ENCODE peak calls at places on chromosomes 6 and 20, in nine cellular contexts. One of them, this sample, is unnamed.

GRCh38 chr6:133567656-133568055 is 321.3 kb upstream of the TCF21 start:
- DNase-seq in body of pancreas: no peak
- DNase-seq in Peyer's patch: no peak
- DNase-seq in CD8-positive, alpha-beta T cell: no peak
- DNase-seq in CD4-positive, alpha-beta T cell: no peak
- DNase-seq in dorsolateral prefrontal cortex: no peak
- DNase-seq in heart right ventricle: no peak
- DNase-seq in right atrium auricular region: no peak
- DNase-seq in mesendoderm: no peak
- DNase-seq in this sample: no peak

GRCh38 chr6:32945106-32945761 is 4.4 kb upstream of the HLA-DMB start:
- DNase-seq in body of pancreas: peak; percentile 43
- DNase-seq in Peyer's patch: peak; percentile 81
- DNase-seq in CD8-positive, alpha-beta T cell: no peak
- DNase-seq in CD4-positive, alpha-beta T cell: no peak
- DNase-seq in dorsolateral prefrontal cortex: no peak
- DNase-seq in heart right ventricle: no peak
- DNase-seq in right atrium auricular region: no peak
- DNase-seq in mesendoderm: no peak
- DNase-seq in this sample: peak; percentile 60

GRCh38 chr6:156862711-156863110 is 85.5 kb downstream of the ARID1B start:
- DNase-seq in body of pancreas: no peak
- DNase-seq in Peyer's patch: no peak
- DNase-seq in CD8-positive, alpha-beta T cell: no peak
- DNase-seq in CD4-positive, alpha-beta T cell: no peak
- DNase-seq in dorsolateral prefrontal cortex: no peak
- DNase-seq in heart right ventricle: no peak
- DNase-seq in right atrium auricular region: no peak
- DNase-seq in mesendoderm: no peak
- DNase-seq in this sample: no peak

GRCh38 chr6:33958208-33958862 is 154.5 kb upstream of the MLN start:
- DNase-seq in body of pancreas: no peak
- DNase-seq in Peyer's patch: no peak
- DNase-seq in CD8-positive, alpha-beta T cell: no peak
- DNase-seq in CD4-positive, alpha-beta T cell: no peak
- DNase-seq in dorsolateral prefrontal cortex: no peak
- DNase-seq in heart right ventricle: no peak
- DNase-seq in right atrium auricular region: no peak
- DNase-seq in mesendoderm: peak; percentile 61
- DNase-seq in this sample: no peak

GRCh38 chr6:53439556-53439955 is 90.8 kb upstream of the ELOVL5 start:
- DNase-seq in body of pancreas: no peak
- DNase-seq in Peyer's patch: no peak
- DNase-seq in CD8-positive, alpha-beta T cell: no peak
- DNase-seq in CD4-positive, alpha-beta T cell: no peak
- DNase-seq in dorsolateral prefrontal cortex: no peak
- DNase-seq in heart right ventricle: no peak
- DNase-seq in right atrium auricular region: no peak
- DNase-seq in mesendoderm: no peak
- DNase-seq in this sample: no peak

GRCh38 chr6:32212076-32212760 is 11.6 kb downstream of the NOTCH4 start:
- DNase-seq in body of pancreas: no peak
- DNase-seq in Peyer's patch: no peak
- DNase-seq in CD8-positive, alpha-beta T cell: no peak
- DNase-seq in CD4-positive, alpha-beta T cell: no peak
- DNase-seq in dorsolateral prefrontal cortex: no peak
- DNase-seq in heart right ventricle: no peak
- DNase-seq in right atrium auricular region: no peak
- DNase-seq in mesendoderm: no peak
- DNase-seq in this sample: no peak

GRCh38 chr6:71107935-71108420 is 151.1 kb upstream of the B3GAT2 start:
- DNase-seq in body of pancreas: peak; percentile 6
- DNase-seq in Peyer's patch: no peak
- DNase-seq in CD8-positive, alpha-beta T cell: no peak
- DNase-seq in CD4-positive, alpha-beta T cell: no peak
- DNase-seq in dorsolateral prefrontal cortex: no peak
- DNase-seq in heart right ventricle: no peak
- DNase-seq in right atrium auricular region: no peak
- DNase-seq in mesendoderm: no peak
- DNase-seq in this sample: no peak

GRCh38 chr6:89970072-89970471 is 75.8 kb downstream of the GJA10 start:
- DNase-seq in body of pancreas: peak; percentile 10
- DNase-seq in Peyer's patch: no peak
- DNase-seq in CD8-positive, alpha-beta T cell: no peak
- DNase-seq in CD4-positive, alpha-beta T cell: no peak
- DNase-seq in dorsolateral prefrontal cortex: no peak
- DNase-seq in heart right ventricle: no peak
- DNase-seq in right atrium auricular region: no peak
- DNase-seq in mesendoderm: no peak
- DNase-seq in this sample: no peak

GRCh38 chr6:14499804-14500203 is 382.2 kb downstream of the CD83 start:
- DNase-seq in body of pancreas: no peak
- DNase-seq in Peyer's patch: no peak
- DNase-seq in CD8-positive, alpha-beta T cell: no peak
- DNase-seq in CD4-positive, alpha-beta T cell: no peak
- DNase-seq in dorsolateral prefrontal cortex: no peak
- DNase-seq in heart right ventricle: no peak
- DNase-seq in right atrium auricular region: no peak
- DNase-seq in mesendoderm: peak; percentile 23
- DNase-seq in this sample: no peak

GRCh38 chr6:27280064-27280539 is 32.0 kb downstream of the POM121L2 start:
- DNase-seq in body of pancreas: peak; percentile 11
- DNase-seq in Peyer's patch: no peak
- DNase-seq in CD8-positive, alpha-beta T cell: no peak
- DNase-seq in CD4-positive, alpha-beta T cell: peak; percentile 9
- DNase-seq in dorsolateral prefrontal cortex: no peak
- DNase-seq in heart right ventricle: no peak
- DNase-seq in right atrium auricular region: no peak
- DNase-seq in mesendoderm: peak; percentile 88
- DNase-seq in this sample: no peak

GRCh38 chr6:22025468-22026159 is 271.2 kb downstream of the PRL start:
- DNase-seq in body of pancreas: peak; percentile 35
- DNase-seq in Peyer's patch: no peak
- DNase-seq in CD8-positive, alpha-beta T cell: no peak
- DNase-seq in CD4-positive, alpha-beta T cell: no peak
- DNase-seq in dorsolateral prefrontal cortex: no peak
- DNase-seq in heart right ventricle: no peak
- DNase-seq in right atrium auricular region: peak; percentile 61
- DNase-seq in mesendoderm: peak; percentile 98
- DNase-seq in this sample: no peak

GRCh38 chr6:45584127-45584526 is 206.4 kb upstream of the SUPT3H start:
- DNase-seq in body of pancreas: no peak
- DNase-seq in Peyer's patch: no peak
- DNase-seq in CD8-positive, alpha-beta T cell: no peak
- DNase-seq in CD4-positive, alpha-beta T cell: no peak
- DNase-seq in dorsolateral prefrontal cortex: no peak
- DNase-seq in heart right ventricle: no peak
- DNase-seq in right atrium auricular region: no peak
- DNase-seq in mesendoderm: no peak
- DNase-seq in this sample: peak; percentile 46

GRCh38 chr6:90297866-90298381 is 1.3 kb upstream of the BACH2 start:
- DNase-seq in body of pancreas: no peak
- DNase-seq in Peyer's patch: no peak
- DNase-seq in CD8-positive, alpha-beta T cell: no peak
- DNase-seq in CD4-positive, alpha-beta T cell: no peak
- DNase-seq in dorsolateral prefrontal cortex: no peak
- DNase-seq in heart right ventricle: no peak
- DNase-seq in right atrium auricular region: no peak
- DNase-seq in mesendoderm: peak; percentile 22
- DNase-seq in this sample: no peak

GRCh38 chr6:108914235-108915022 is 66.2 kb downstream of the ARMC2 start:
- DNase-seq in body of pancreas: peak; percentile 15
- DNase-seq in Peyer's patch: no peak
- DNase-seq in CD8-positive, alpha-beta T cell: peak; percentile 17
- DNase-seq in CD4-positive, alpha-beta T cell: peak; percentile 13
- DNase-seq in dorsolateral prefrontal cortex: no peak
- DNase-seq in heart right ventricle: no peak
- DNase-seq in right atrium auricular region: no peak
- DNase-seq in mesendoderm: peak; percentile 80
- DNase-seq in this sample: peak; percentile 56

GRCh38 chr6:47428746-47429664 is 48.6 kb upstream of the CD2AP start:
- DNase-seq in body of pancreas: no peak
- DNase-seq in Peyer's patch: no peak
- DNase-seq in CD8-positive, alpha-beta T cell: no peak
- DNase-seq in CD4-positive, alpha-beta T cell: no peak
- DNase-seq in dorsolateral prefrontal cortex: no peak
- DNase-seq in heart right ventricle: no peak
- DNase-seq in right atrium auricular region: no peak
- DNase-seq in mesendoderm: peak; percentile 3
- DNase-seq in this sample: no peak

GRCh38 chr6:47423087-47423486 is 54.5 kb upstream of the CD2AP start:
- DNase-seq in body of pancreas: no peak
- DNase-seq in Peyer's patch: no peak
- DNase-seq in CD8-positive, alpha-beta T cell: no peak
- DNase-seq in CD4-positive, alpha-beta T cell: no peak
- DNase-seq in dorsolateral prefrontal cortex: no peak
- DNase-seq in heart right ventricle: no peak
- DNase-seq in right atrium auricular region: no peak
- DNase-seq in mesendoderm: no peak
- DNase-seq in this sample: no peak

GRCh38 chr6:47426524-47427302 is 50.9 kb upstream of the CD2AP start:
- DNase-seq in body of pancreas: no peak
- DNase-seq in Peyer's patch: no peak
- DNase-seq in CD8-positive, alpha-beta T cell: no peak
- DNase-seq in CD4-positive, alpha-beta T cell: no peak
- DNase-seq in dorsolateral prefrontal cortex: no peak
- DNase-seq in heart right ventricle: no peak
- DNase-seq in right atrium auricular region: no peak
- DNase-seq in mesendoderm: no peak
- DNase-seq in this sample: no peak

GRCh38 chr6:47424436-47424836 is 53.2 kb upstream of the CD2AP start:
- DNase-seq in body of pancreas: no peak
- DNase-seq in Peyer's patch: no peak
- DNase-seq in CD8-positive, alpha-beta T cell: no peak
- DNase-seq in CD4-positive, alpha-beta T cell: no peak
- DNase-seq in dorsolateral prefrontal cortex: no peak
- DNase-seq in heart right ventricle: no peak
- DNase-seq in right atrium auricular region: no peak
- DNase-seq in mesendoderm: no peak
- DNase-seq in this sample: no peak

DNA sequence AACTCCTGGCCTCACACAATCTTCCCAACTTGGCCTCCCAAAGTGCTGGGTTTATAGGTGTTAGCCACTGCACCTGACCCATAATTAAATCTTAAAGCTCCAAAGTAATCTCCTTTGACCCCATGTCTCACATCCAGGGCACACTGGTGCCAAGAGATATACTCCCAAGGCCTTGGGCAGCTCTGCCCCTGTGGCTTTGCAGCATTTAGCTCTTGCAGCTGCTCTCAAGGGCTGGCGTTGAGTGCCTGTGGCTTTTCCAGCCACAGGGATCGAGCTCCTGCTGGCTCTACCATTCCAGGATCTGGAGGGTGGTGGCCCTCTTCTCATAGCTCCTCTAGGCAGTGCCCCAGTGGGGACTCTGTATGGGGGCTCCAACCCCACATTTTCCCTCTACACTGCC is 49.3 kb upstream of the CD2AP start:
- DNase-seq in body of pancreas: peak; percentile 37
- DNase-seq in Peyer's patch: no peak
- DNase-seq in CD8-positive, alpha-beta T cell: no peak
- DNase-seq in CD4-positive, alpha-beta T cell: no peak
- DNase-seq in dorsolateral prefrontal cortex: no peak
- DNase-seq in heart right ventricle: no peak
- DNase-seq in right atrium auricular region: no peak
- DNase-seq in mesendoderm: no peak
- DNase-seq in this sample: no peak
- H3K27ac ChIP-seq in body of pancreas: no peak overlapping the region
- H3K27ac ChIP-seq in Peyer's patch: no peak overlapping the region
- H3K27ac ChIP-seq in CD8-positive, alpha-beta T cell: no peak overlapping the region
- H3K27ac ChIP-seq in CD4-positive, alpha-beta T cell: no peak overlapping the region
- H3K27ac ChIP-seq in dorsolateral prefrontal cortex: no peak overlapping the region
- H3K27ac ChIP-seq in heart right ventricle: no peak overlapping the region
- H3K27ac ChIP-seq in right atrium auricular region: no peak overlapping the region
- H3K27ac ChIP-seq in mesendoderm: no peak overlapping the region
- H3K27ac ChIP-seq in this sample: no peak overlapping the region

GRCh38 chr6:24599179-24599578 is 46.8 kb downstream of the KIAA0319 start:
- DNase-seq in body of pancreas: no peak
- DNase-seq in Peyer's patch: no peak
- DNase-seq in CD8-positive, alpha-beta T cell: no peak
- DNase-seq in CD4-positive, alpha-beta T cell: no peak
- DNase-seq in dorsolateral prefrontal cortex: no peak
- DNase-seq in heart right ventricle: no peak
- DNase-seq in right atrium auricular region: no peak
- DNase-seq in mesendoderm: no peak
- DNase-seq in this sample: no peak
- H3K27me3 ChIP-seq in body of pancreas: no peaks in the 10 kb centered on the region
- H3K27me3 ChIP-seq in Peyer's patch: no peaks in the 10 kb centered on the region
- H3K27me3 ChIP-seq in CD8-positive, alpha-beta T cell: no peaks in the 10 kb centered on the region
- H3K27me3 ChIP-seq in CD4-positive, alpha-beta T cell: no peaks in the 10 kb centered on the region
- H3K27me3 ChIP-seq in dorsolateral prefrontal cortex: no peaks in the 10 kb centered on the region
- H3K27me3 ChIP-seq in heart right ventricle: no peaks in the 10 kb centered on the region
- H3K27me3 ChIP-seq in right atrium auricular region: peaks cover 4% of the 10 kb centered on the region
- H3K27me3 ChIP-seq in mesendoderm: no peaks in the 10 kb centered on the region
- H3K27me3 ChIP-seq in this sample: no peaks in the 10 kb centered on the region

DNA sequence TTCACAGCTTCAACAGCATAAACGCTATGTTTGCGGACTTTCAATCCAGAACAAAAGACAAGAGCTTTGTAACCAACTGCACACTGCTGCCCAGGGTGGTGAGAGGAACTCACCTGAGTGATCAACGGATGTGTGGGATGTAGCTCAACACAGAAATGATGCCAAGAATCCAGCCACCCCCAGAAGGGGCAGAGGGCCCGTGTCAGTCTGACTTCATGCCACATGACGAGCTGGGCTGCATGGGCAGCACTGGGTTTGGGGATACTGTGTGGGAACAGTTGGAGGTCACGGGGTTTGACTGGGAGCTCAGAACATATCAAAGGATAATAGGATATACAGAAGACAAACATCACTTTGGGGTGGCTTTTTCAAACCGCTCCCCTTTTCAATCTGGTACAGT is 79.4 kb upstream of the TRAF3IP2 start:
- DNase-seq in body of pancreas: no peak
- DNase-seq in Peyer's patch: peak; percentile 46
- DNase-seq in CD8-positive, alpha-beta T cell: no peak
- DNase-seq in CD4-positive, alpha-beta T cell: no peak
- DNase-seq in dorsolateral prefrontal cortex: no peak
- DNase-seq in heart right ventricle: no peak
- DNase-seq in right atrium auricular region: no peak
- DNase-seq in mesendoderm: no peak
- DNase-seq in this sample: no peak
- H3K27ac ChIP-seq in body of pancreas: no peak overlapping the region
- H3K27ac ChIP-seq in Peyer's patch: peak overlapping the region; percentile 59
- H3K27ac ChIP-seq in CD8-positive, alpha-beta T cell: no peak overlapping the region
- H3K27ac ChIP-seq in CD4-positive, alpha-beta T cell: no peak overlapping the region
- H3K27ac ChIP-seq in dorsolateral prefrontal cortex: peak overlapping the region; percentile 82
- H3K27ac ChIP-seq in heart right ventricle: peak overlapping the region; percentile 88
- H3K27ac ChIP-seq in right atrium auricular region: peak overlapping the region; percentile 72
- H3K27ac ChIP-seq in mesendoderm: no peak overlapping the region
- H3K27ac ChIP-seq in this sample: peak overlapping the region; percentile 53

DNA sequence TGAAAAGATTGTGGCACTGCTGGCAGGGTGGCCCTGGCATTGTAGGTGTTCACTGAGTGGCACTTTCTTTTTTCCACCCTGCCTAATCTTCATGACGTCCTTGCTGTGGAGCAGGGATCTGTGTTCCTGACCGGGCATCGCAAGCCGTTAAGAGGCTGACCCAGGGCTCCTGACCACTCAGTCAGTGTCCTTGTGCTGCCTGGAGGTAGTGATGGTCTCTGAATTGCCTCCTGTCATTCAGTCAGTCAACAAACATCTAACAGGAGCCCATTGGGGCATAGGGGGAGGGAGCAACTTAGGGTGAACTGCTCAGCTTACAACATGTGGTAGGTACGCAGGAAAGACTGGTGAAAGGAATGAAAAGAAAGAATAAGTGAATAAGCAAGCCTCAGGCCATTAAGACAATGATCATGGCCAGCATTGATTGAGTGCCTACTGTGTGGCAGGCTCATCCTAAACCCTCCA is 152.0 kb downstream of the CEBPB start:
- DNase-seq in body of pancreas: no peak
- DNase-seq in Peyer's patch: no peak
- DNase-seq in CD8-positive, alpha-beta T cell: no peak
- DNase-seq in CD4-positive, alpha-beta T cell: no peak
- DNase-seq in dorsolateral prefrontal cortex: no peak
- DNase-seq in heart right ventricle: no peak
- DNase-seq in right atrium auricular region: no peak
- DNase-seq in mesendoderm: no peak
- DNase-seq in this sample: no peak
- H3K27me3 ChIP-seq in body of pancreas: no peaks in the 10 kb centered on the region
- H3K27me3 ChIP-seq in Peyer's patch: no peaks in the 10 kb centered on the region
- H3K27me3 ChIP-seq in CD8-positive, alpha-beta T cell: no peaks in the 10 kb centered on the region
- H3K27me3 ChIP-seq in CD4-positive, alpha-beta T cell: no peaks in the 10 kb centered on the region
- H3K27me3 ChIP-seq in dorsolateral prefrontal cortex: no peaks in the 10 kb centered on the region
- H3K27me3 ChIP-seq in heart right ventricle: no peaks in the 10 kb centered on the region
- H3K27me3 ChIP-seq in right atrium auricular region: no peaks in the 10 kb centered on the region
- H3K27me3 ChIP-seq in mesendoderm: no peaks in the 10 kb centered on the region
- H3K27me3 ChIP-seq in this sample: no peaks in the 10 kb centered on the region